ENCODE peak calls at places on chromosomes 3 and 15, in ten cellular contexts. C is HL-60; G is psoas muscle; D is HFF-Myc; S is AG10803; J is HepG2; V is GM13977; P is ovary; E is left ventricle myocardium inferior; H is CD8-positive, alpha-beta T cell. X is an unnamed sample.

GRCh38 chr3:51997935-51998596 is 2.4 kb upstream of the RPL29 start:
- DNase-seq in C (no peak), G (no peak), D (no peak), S (no peak), J (peak; percentile 64), V (no peak), P (no peak), E (no peak), H (no peak), X (no peak)

GRCh38 chr3:37218206-37218605 is 43.8 kb upstream of the LRRFIP2 start:
- DNase-seq in C (no peak), G (peak; percentile 69), D (no peak), S (no peak), J (no peak), V (no peak), P (no peak), E (peak; percentile 44), H (no peak), X (no peak)

GRCh38 chr3:18740631-18741583 is 315.8 kb upstream of the SATB1 start:
- DNase-seq in C (peak; percentile 47), G (no peak), D (no peak), S (no peak), J (no peak), V (peak; percentile 5), P (no peak), E (no peak), H (peak; percentile 60), X (no peak)

GRCh38 chr3:113496924-113497323 is 18.0 kb downstream of the SPICE1 start:
- DNase-seq in C (no peak), G (no peak), D (no peak), S (peak; percentile 44), J (no peak), V (no peak), P (no peak), E (no peak), H (no peak), X (no peak)

GRCh38 chr3:45528429-45528828 is 66.1 kb upstream of the LIMD1 start:
- DNase-seq in C (no peak), G (no peak), D (no peak), S (peak; percentile 39), J (no peak), V (no peak), P (no peak), E (no peak), H (no peak), X (no peak)

GRCh38 chr3:119173325-119173724 is at the start of gene UPK1B:
- DNase-seq in C (no peak), G (no peak), D (no peak), S (no peak), J (no peak), V (no peak), P (no peak), E (no peak), H (no peak), X (no peak)

GRCh38 chr3:149442845-149443544 is 31.5 kb upstream of the TM4SF4 start:
- DNase-seq in C (no peak), G (no peak), D (peak; percentile 38), S (peak; percentile 81), J (no peak), V (no peak), P (no peak), E (no peak), H (no peak), X (peak; percentile 59)

GRCh38 chr15:81293728-81294500 is 30.0 kb downstream of the STARD5 start:
- DNase-seq in C (peak; percentile 82), G (no peak), D (no peak), S (no peak), J (no peak), V (peak; percentile 58), P (no peak), E (no peak), H (peak; percentile 84), X (no peak)

GRCh38 chr15:40235201-40235890 is 3.5 kb upstream of the PAK6 start:
- DNase-seq in C (peak; percentile 61), G (no peak), D (no peak), S (no peak), J (no peak), V (peak; percentile 24), P (no peak), E (no peak), H (no peak), X (no peak)

GRCh38 chr15:50697109-50697797 is 10.7 kb upstream of the TRPM7 start:
- DNase-seq in C (no peak), G (no peak), D (no peak), S (no peak), J (no peak), V (no peak), P (no peak), E (no peak), H (no peak), X (no peak)

GRCh38 chr15:84023636-84024035 is 211.9 kb upstream of the GOLGA6L4 start:
- DNase-seq in C (peak; percentile 11), G (no peak), D (peak; percentile 7), S (peak; percentile 15), J (peak; percentile 24), V (peak; percentile 31), P (peak; percentile 42), E (no peak), H (no peak), X (no peak)

GRCh38 chr3:170432416-170432815 is 13.7 kb downstream of the CLDN11 start:
- DNase-seq in C (no peak), G (no peak), D (no peak), S (no peak), J (no peak), V (no peak), P (no peak), E (no peak), H (no peak), X (no peak)

GRCh38 chr15:78702609-78703332 is 61.8 kb upstream of the CHRNB4 start:
- DNase-seq in C (no peak), G (no peak), D (no peak), S (no peak), J (no peak), V (no peak), P (no peak), E (no peak), H (peak; percentile 27), X (no peak)

GRCh38 chr3:25674670-25675069 is 10.0 kb upstream of the TOP2B start:
- DNase-seq in C (no peak), G (no peak), D (no peak), S (no peak), J (no peak), V (no peak), P (no peak), E (no peak), H (no peak), X (no peak)

GRCh38 chr3:67461667-67462142 is 192.7 kb downstream of the SUCLG2 start:
- DNase-seq in C (no peak), G (peak; percentile 49), D (peak; percentile 42), S (peak; percentile 43), J (no peak), V (no peak), P (peak; percentile 9), E (no peak), H (no peak), X (no peak)

GRCh38 chr3:147614210-147614609 is 205.0 kb downstream of the ZIC1 start:
- DNase-seq in C (no peak), G (no peak), D (no peak), S (peak; percentile 11), J (no peak), V (no peak), P (no peak), E (no peak), H (no peak), X (no peak)

GRCh38 chr15:62362608-62363007 is 197.5 kb upstream of the C2CD4B start:
- DNase-seq in C (no peak), G (no peak), D (no peak), S (peak; percentile 91), J (no peak), V (no peak), P (no peak), E (no peak), H (no peak), X (peak; percentile 71)

DNA sequence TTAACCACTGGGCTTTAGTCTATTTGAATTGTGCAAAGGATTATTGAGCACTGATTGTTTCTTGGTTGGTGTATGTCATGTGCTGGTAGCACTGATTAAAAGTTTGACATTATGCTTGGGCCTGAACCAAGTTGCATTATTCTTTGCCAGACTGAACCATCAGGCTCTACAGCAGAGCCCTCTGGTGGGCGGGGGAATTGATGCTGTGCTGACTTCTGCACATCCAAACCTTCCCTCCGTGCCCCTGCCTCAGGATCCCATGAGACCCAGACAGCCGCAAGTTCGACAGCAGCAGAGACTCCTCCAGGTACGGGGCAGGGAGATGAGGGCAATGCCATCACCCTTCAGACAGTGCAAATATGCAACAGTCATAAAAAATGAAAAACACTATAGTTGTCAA is 28.4 kb upstream of the P2RY12 start:
- DNase-seq in C (no peak), G (no peak), D (no peak), S (no peak), J (no peak), V (no peak), P (no peak), E (no peak), H (no peak), X (no peak)
- TF ChIP-seq CTCF in C (no peak), G (no peak), D (peak; percentile 9), S (no peak), J (no peak), V (no peak), P (no peak), E (no peak), H (no peak), X (no peak)

GRCh38 chr3:53496984-53497383 is 2.6 kb downstream of the CACNA1D start:
- DNase-seq in C (peak; percentile 9), G (no peak), D (no peak), S (no peak), J (no peak), V (no peak), P (no peak), E (no peak), H (no peak), X (no peak)
- TF ChIP-seq CTCF in C (no peak), G (no peak), D (no peak), S (no peak), J (no peak), V (no peak), P (no peak), E (no peak), H (no peak), X (no peak)

GRCh38 chr3:184808021-184808420 is 3.9 kb upstream of the VPS8 start:
- DNase-seq in C (peak; percentile 29), G (no peak), D (no peak), S (no peak), J (peak; percentile 20), V (no peak), P (no peak), E (no peak), H (no peak), X (no peak)
- TF ChIP-seq CTCF in C (peak; percentile 4), G (no peak), D (peak; percentile 17), S (peak; percentile 9), J (peak; percentile 25), V (no peak), P (no peak), E (no peak), H (no peak), X (peak; percentile 32)

GRCh38 chr3:141176775-141177174 is 54.9 kb upstream of the PXYLP1 start:
- DNase-seq in C (no peak), G (no peak), D (no peak), S (no peak), J (no peak), V (no peak), P (no peak), E (no peak), H (no peak), X (no peak)
- TF ChIP-seq CTCF in C (no peak), G (no peak), D (no peak), S (no peak), J (no peak), V (no peak), P (no peak), E (no peak), H (no peak), X (no peak)